ENCODE peak calls at places on chromosomes 13 and 19, in five cellular contexts. E is breast epithelium; W is CD4-positive, alpha-beta T cell; M is cardiac muscle cell; V is testis. I is an unnamed sample.

GRCh38 chr19:53947624-53948023 is 15.1 kb upstream of the CACNG8 start:
- DNase-seq in W (no peak), V (no peak), M (no peak), E (no peak), I (no peak)

GRCh38 chr13:108369412-108369811 is 99.9 kb downstream of the TNFSF13B start:
- DNase-seq in E (no peak), V (no peak), W (no peak), M (no peak), I (no peak)

GRCh38 chr19:51602189-51602854 is 27.9 kb downstream of the SIGLEC5 start:
- DNase-seq in V (no peak), M (no peak), W (no peak), E (no peak), I (no peak)

GRCh38 chr19:41616785-41617621 is 9.9 kb downstream of the CEACAM4 start:
- DNase-seq in E (no peak), M (peak), W (no peak), V (no peak), I (peak)

GRCh38 chr19:2084993-2085720 is 11.0 kb downstream of the MOB3A start:
- DNase-seq in E (no peak), W (peak), M (no peak), V (peak), I (no peak)

GRCh38 chr13:81058211-81058915 is 717.4 kb upstream of the SPRY2 start:
- DNase-seq in W (no peak), V (no peak), M (no peak), E (no peak), I (no peak)

GRCh38 chr19:35436477-35437141 is 11.4 kb upstream of the FFAR2 start:
- DNase-seq in W (no peak), E (no peak), M (peak), V (peak), I (peak)

GRCh38 chr19:54162241-54162805 is 2.8 kb upstream of the LENG1 start:
- DNase-seq in M (peak), W (peak), E (peak), V (peak), I (peak)

GRCh38 chr13:113419531-113420183 is 33.6 kb downstream of the ADPRHL1 start:
- DNase-seq in V (no peak), M (no peak), W (no peak), E (no peak), I (no peak)

GRCh38 chr13:38180670-38181069 is 169.0 kb upstream of the UFM1 start:
- DNase-seq in W (no peak), M (no peak), V (no peak), E (no peak), I (no peak)

GRCh38 chr13:111902726-111903125 is 164.2 kb upstream of the SOX1 start:
- DNase-seq in W (no peak), V (no peak), E (no peak), M (no peak), I (no peak)

GRCh38 chr13:21435710-21436151 is 23.4 kb downstream of the ZDHHC20 start:
- DNase-seq in M (no peak), W (peak), V (peak), E (no peak), I (peak)

GRCh38 chr19:3323704-3324103 is 42.7 kb upstream of the NFIC start:
- DNase-seq in E (no peak), V (no peak), M (no peak), W (no peak), I (no peak)

GRCh38 chr13:30892966-30893365 is 13.1 kb upstream of the MEDAG start:
- DNase-seq in E (no peak), W (no peak), V (peak), M (peak), I (no peak)

GRCh38 chr13:30900952-30901749 is 4.9 kb upstream of the MEDAG start:
- DNase-seq in W (no peak), V (no peak), M (no peak), E (no peak), I (no peak)

GRCh38 chr13:30898070-30898469 is 8.0 kb upstream of the MEDAG start:
- DNase-seq in M (no peak), V (no peak), W (no peak), E (no peak), I (no peak)

GRCh38 chr13:30898721-30899188 is 7.3 kb upstream of the MEDAG start:
- DNase-seq in E (no peak), W (no peak), V (no peak), M (no peak), I (peak)

DNA sequence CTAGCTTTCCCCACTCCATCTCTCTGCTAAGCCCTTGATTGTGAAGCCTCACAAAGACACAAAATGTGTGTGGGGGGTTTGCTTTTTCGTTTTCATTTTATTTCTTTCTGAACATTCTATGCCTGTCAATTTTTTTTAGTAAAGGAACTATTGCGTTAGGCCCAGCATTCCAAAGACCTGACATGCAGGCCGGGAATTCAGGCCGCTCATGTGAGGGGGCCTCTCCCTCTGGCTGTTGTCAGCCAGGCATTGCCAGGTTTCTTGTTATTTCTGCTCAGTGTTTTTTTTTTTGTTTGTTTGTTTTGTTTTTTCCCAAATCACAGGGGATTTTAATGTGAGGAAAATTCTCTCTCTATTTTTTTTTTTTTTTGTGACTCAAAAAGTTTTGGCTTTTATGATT is 10.3 kb upstream of the MEDAG start:
- DNase-seq in M (peak), W (no peak), V (peak), E (no peak), I (peak)
- TF ChIP-seq CTCF in M (no peak), W (no peak), V (no peak), E (no peak), I (no peak)

GRCh38 chr19:5011476-5012238 is 42.7 kb downstream of the KDM4B start:
- DNase-seq in M (no peak), V (no peak), E (no peak), W (no peak), I (no peak)
- H3K27ac ChIP-seq in M (no peak), V (no peak), E (no peak), W (no peak), I (peak)

GRCh38 chr19:28556371-28556770 is 656.6 kb downstream of the UQCRFS1 start:
- DNase-seq in M (peak), E (no peak), W (no peak), V (no peak), I (no peak)

GRCh38 chr19:28563964-28564914 is 648.7 kb downstream of the UQCRFS1 start:
- DNase-seq in W (no peak), M (no peak), E (no peak), V (no peak), I (no peak)

GRCh38 chr19:28555317-28555716 is 657.6 kb downstream of the UQCRFS1 start:
- DNase-seq in E (no peak), W (no peak), M (no peak), V (no peak), I (no peak)

GRCh38 chr19:28558783-28559182 is 654.2 kb downstream of the UQCRFS1 start:
- DNase-seq in W (no peak), E (no peak), M (no peak), V (no peak), I (no peak)

GRCh38 chr19:28560786-28561185 is 652.2 kb downstream of the UQCRFS1 start:
- DNase-seq in V (no peak), W (no peak), E (no peak), M (no peak), I (no peak)
- TF ChIP-seq CTCF in V (no peak), W (no peak), E (no peak), M (no peak), I (no peak)

GRCh38 chr13:95129004-95129403 is 172.2 kb downstream of the ABCC4 start:
- DNase-seq in V (no peak), E (no peak), W (no peak), M (no peak), I (no peak)
- H3K27ac ChIP-seq in V (no peak), E (no peak), W (no peak), M (no peak), I (no peak)

GRCh38 chr19:46017095-46017429 is 5.8 kb downstream of the PGLYRP1 start:
- DNase-seq in W (no peak), E (no peak), M (no peak), V (no peak), I (no peak)
- TF ChIP-seq CTCF in W (peak), E (peak), M (no peak), V (no peak), I (peak)

DNA sequence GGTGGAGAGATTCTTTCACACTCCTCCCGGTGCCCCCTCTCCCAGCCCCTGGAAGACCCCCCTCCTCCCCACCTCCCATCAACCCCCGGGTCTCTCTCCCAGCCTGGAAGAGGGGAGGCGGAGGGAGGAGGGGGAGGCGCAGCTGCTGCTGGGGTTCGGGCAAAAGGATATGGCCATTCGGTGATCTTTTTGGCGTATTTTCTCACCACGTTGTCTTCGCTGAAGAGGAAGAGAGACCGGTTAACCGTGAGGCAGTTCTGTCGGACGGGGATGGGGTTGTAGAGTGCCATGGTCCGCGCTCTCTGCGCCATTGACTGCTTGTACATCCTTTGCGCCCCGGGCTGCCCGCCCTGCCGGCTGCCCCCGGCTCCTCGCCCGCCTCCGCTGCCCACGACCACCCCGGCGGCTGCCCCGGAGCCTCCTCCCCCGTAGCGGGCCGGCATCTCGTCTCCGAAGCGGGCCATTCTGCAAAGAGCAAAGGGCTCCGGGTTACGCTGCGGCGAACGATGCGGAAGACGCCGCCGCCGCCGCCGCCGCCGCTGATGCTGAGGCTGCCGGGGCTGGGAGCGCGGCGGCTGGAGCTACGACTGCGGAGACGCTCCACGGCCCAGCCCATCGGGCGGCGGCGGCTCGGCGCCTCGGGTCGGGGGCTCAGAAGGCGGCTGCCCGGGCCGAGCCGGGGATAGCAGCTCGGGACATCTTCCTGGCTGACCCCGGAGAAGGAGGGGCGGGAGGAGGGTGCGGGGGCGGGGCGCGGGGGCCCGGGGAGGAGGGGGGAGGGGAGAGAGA is at the start of gene CACNA1A:
- DNase-seq in W (no peak), E (no peak), V (no peak), M (peak), I (no peak)
- H3K27ac ChIP-seq in W (no peak), E (no peak), V (no peak), M (no peak), I (no peak)

I was measured in RWPE1.